ENCODE peak calls at places on chromosomes 12 and 14, in ten cellular contexts. One of them, this sample, is unnamed.

GRCh38 chr12:94615284-94616216 is 34.8 kb downstream of the TMCC3 start:
- DNase-seq in mesothelial cell of epicardium: no peak
- DNase-seq in activated CD8-positive, alpha-beta memory T cell treated with anti-CD3 and anti-CD28 coated beads, Interleukin-2, amount 50 U/mL, for 48 hours: no peak
- DNase-seq in AG09309: no peak
- DNase-seq in endothelial cell: no peak
- DNase-seq in CD8-positive, alpha-beta memory T cell: no peak
- DNase-seq in substantia nigra: peak
- DNase-seq in amygdala: peak
- DNase-seq in CD4-positive, alpha-beta T cell: no peak
- DNase-seq in activated naive CD8-positive, alpha-beta T cell treated with anti-CD3 and anti-CD28 coated beads, Interleukin-2, amount 50 U/mL, for 16 hours: no peak
- DNase-seq in this sample: no peak

GRCh38 chr14:74618078-74618952 is 6.3 kb upstream of the LTBP2 start:
- DNase-seq in mesothelial cell of epicardium: no peak
- DNase-seq in activated CD8-positive, alpha-beta memory T cell treated with anti-CD3 and anti-CD28 coated beads, Interleukin-2, amount 50 U/mL, for 48 hours: peak
- DNase-seq in AG09309: no peak
- DNase-seq in endothelial cell: no peak
- DNase-seq in CD8-positive, alpha-beta memory T cell: peak
- DNase-seq in substantia nigra: no peak
- DNase-seq in amygdala: no peak
- DNase-seq in CD4-positive, alpha-beta T cell: peak
- DNase-seq in activated naive CD8-positive, alpha-beta T cell treated with anti-CD3 and anti-CD28 coated beads, Interleukin-2, amount 50 U/mL, for 16 hours: peak
- DNase-seq in this sample: peak

GRCh38 chr12:71556881-71557280 is 106.8 kb downstream of the ZFC3H1 start:
- DNase-seq in mesothelial cell of epicardium: no peak
- DNase-seq in activated CD8-positive, alpha-beta memory T cell treated with anti-CD3 and anti-CD28 coated beads, Interleukin-2, amount 50 U/mL, for 48 hours: no peak
- DNase-seq in AG09309: peak
- DNase-seq in endothelial cell: no peak
- DNase-seq in CD8-positive, alpha-beta memory T cell: no peak
- DNase-seq in substantia nigra: no peak
- DNase-seq in amygdala: no peak
- DNase-seq in CD4-positive, alpha-beta T cell: no peak
- DNase-seq in activated naive CD8-positive, alpha-beta T cell treated with anti-CD3 and anti-CD28 coated beads, Interleukin-2, amount 50 U/mL, for 16 hours: no peak
- DNase-seq in this sample: no peak

GRCh38 chr14:52369305-52369781 is 55.2 kb downstream of the PTGER2 start:
- DNase-seq in mesothelial cell of epicardium: no peak
- DNase-seq in activated CD8-positive, alpha-beta memory T cell treated with anti-CD3 and anti-CD28 coated beads, Interleukin-2, amount 50 U/mL, for 48 hours: no peak
- DNase-seq in AG09309: peak
- DNase-seq in endothelial cell: no peak
- DNase-seq in CD8-positive, alpha-beta memory T cell: no peak
- DNase-seq in substantia nigra: no peak
- DNase-seq in amygdala: no peak
- DNase-seq in CD4-positive, alpha-beta T cell: no peak
- DNase-seq in activated naive CD8-positive, alpha-beta T cell treated with anti-CD3 and anti-CD28 coated beads, Interleukin-2, amount 50 U/mL, for 16 hours: no peak
- DNase-seq in this sample: no peak

GRCh38 chr14:101354726-101355125 is 206.6 kb upstream of the DIO3 start:
- DNase-seq in mesothelial cell of epicardium: no peak
- DNase-seq in activated CD8-positive, alpha-beta memory T cell treated with anti-CD3 and anti-CD28 coated beads, Interleukin-2, amount 50 U/mL, for 48 hours: peak
- DNase-seq in AG09309: no peak
- DNase-seq in endothelial cell: no peak
- DNase-seq in CD8-positive, alpha-beta memory T cell: no peak
- DNase-seq in substantia nigra: no peak
- DNase-seq in amygdala: no peak
- DNase-seq in CD4-positive, alpha-beta T cell: no peak
- DNase-seq in activated naive CD8-positive, alpha-beta T cell treated with anti-CD3 and anti-CD28 coated beads, Interleukin-2, amount 50 U/mL, for 16 hours: no peak
- DNase-seq in this sample: no peak

GRCh38 chr12:89927226-89927698 is 218.6 kb upstream of the ATP2B1 start:
- DNase-seq in mesothelial cell of epicardium: no peak
- DNase-seq in activated CD8-positive, alpha-beta memory T cell treated with anti-CD3 and anti-CD28 coated beads, Interleukin-2, amount 50 U/mL, for 48 hours: no peak
- DNase-seq in AG09309: no peak
- DNase-seq in endothelial cell: no peak
- DNase-seq in CD8-positive, alpha-beta memory T cell: no peak
- DNase-seq in substantia nigra: no peak
- DNase-seq in amygdala: no peak
- DNase-seq in CD4-positive, alpha-beta T cell: no peak
- DNase-seq in activated naive CD8-positive, alpha-beta T cell treated with anti-CD3 and anti-CD28 coated beads, Interleukin-2, amount 50 U/mL, for 16 hours: no peak
- DNase-seq in this sample: no peak

GRCh38 chr14:52012635-52013034 is 23.3 kb downstream of the RTRAF start:
- DNase-seq in mesothelial cell of epicardium: no peak
- DNase-seq in activated CD8-positive, alpha-beta memory T cell treated with anti-CD3 and anti-CD28 coated beads, Interleukin-2, amount 50 U/mL, for 48 hours: no peak
- DNase-seq in AG09309: no peak
- DNase-seq in endothelial cell: no peak
- DNase-seq in CD8-positive, alpha-beta memory T cell: no peak
- DNase-seq in substantia nigra: no peak
- DNase-seq in amygdala: no peak
- DNase-seq in CD4-positive, alpha-beta T cell: no peak
- DNase-seq in activated naive CD8-positive, alpha-beta T cell treated with anti-CD3 and anti-CD28 coated beads, Interleukin-2, amount 50 U/mL, for 16 hours: no peak
- DNase-seq in this sample: no peak

GRCh38 chr14:89851031-89851430 is 103.5 kb downstream of the EFCAB11 start:
- DNase-seq in mesothelial cell of epicardium: no peak
- DNase-seq in activated CD8-positive, alpha-beta memory T cell treated with anti-CD3 and anti-CD28 coated beads, Interleukin-2, amount 50 U/mL, for 48 hours: no peak
- DNase-seq in AG09309: no peak
- DNase-seq in endothelial cell: no peak
- DNase-seq in CD8-positive, alpha-beta memory T cell: no peak
- DNase-seq in substantia nigra: no peak
- DNase-seq in amygdala: no peak
- DNase-seq in CD4-positive, alpha-beta T cell: no peak
- DNase-seq in activated naive CD8-positive, alpha-beta T cell treated with anti-CD3 and anti-CD28 coated beads, Interleukin-2, amount 50 U/mL, for 16 hours: no peak
- DNase-seq in this sample: no peak

GRCh38 chr14:50666772-50667490 is 1.2 kb downstream of the SAV1 start:
- DNase-seq in mesothelial cell of epicardium: peak
- DNase-seq in activated CD8-positive, alpha-beta memory T cell treated with anti-CD3 and anti-CD28 coated beads, Interleukin-2, amount 50 U/mL, for 48 hours: no peak
- DNase-seq in AG09309: no peak
- DNase-seq in endothelial cell: peak
- DNase-seq in CD8-positive, alpha-beta memory T cell: no peak
- DNase-seq in substantia nigra: no peak
- DNase-seq in amygdala: peak
- DNase-seq in CD4-positive, alpha-beta T cell: peak
- DNase-seq in activated naive CD8-positive, alpha-beta T cell treated with anti-CD3 and anti-CD28 coated beads, Interleukin-2, amount 50 U/mL, for 16 hours: no peak
- DNase-seq in this sample: peak

GRCh38 chr12:26028953-26029740 is 70.7 kb downstream of the RASSF8 start:
- DNase-seq in mesothelial cell of epicardium: no peak
- DNase-seq in activated CD8-positive, alpha-beta memory T cell treated with anti-CD3 and anti-CD28 coated beads, Interleukin-2, amount 50 U/mL, for 48 hours: no peak
- DNase-seq in AG09309: no peak
- DNase-seq in endothelial cell: peak
- DNase-seq in CD8-positive, alpha-beta memory T cell: no peak
- DNase-seq in substantia nigra: no peak
- DNase-seq in amygdala: peak
- DNase-seq in CD4-positive, alpha-beta T cell: no peak
- DNase-seq in activated naive CD8-positive, alpha-beta T cell treated with anti-CD3 and anti-CD28 coated beads, Interleukin-2, amount 50 U/mL, for 16 hours: no peak
- DNase-seq in this sample: no peak

GRCh38 chr14:32711103-32711680 is 227.5 kb upstream of the NPAS3 start:
- DNase-seq in mesothelial cell of epicardium: no peak
- DNase-seq in activated CD8-positive, alpha-beta memory T cell treated with anti-CD3 and anti-CD28 coated beads, Interleukin-2, amount 50 U/mL, for 48 hours: no peak
- DNase-seq in AG09309: no peak
- DNase-seq in endothelial cell: peak
- DNase-seq in CD8-positive, alpha-beta memory T cell: no peak
- DNase-seq in substantia nigra: no peak
- DNase-seq in amygdala: peak
- DNase-seq in CD4-positive, alpha-beta T cell: no peak
- DNase-seq in activated naive CD8-positive, alpha-beta T cell treated with anti-CD3 and anti-CD28 coated beads, Interleukin-2, amount 50 U/mL, for 16 hours: no peak
- DNase-seq in this sample: no peak

GRCh38 chr14:60485057-60485599 is 735 bp downstream of the C14orf39 start:
- DNase-seq in mesothelial cell of epicardium: no peak
- DNase-seq in activated CD8-positive, alpha-beta memory T cell treated with anti-CD3 and anti-CD28 coated beads, Interleukin-2, amount 50 U/mL, for 48 hours: no peak
- DNase-seq in AG09309: no peak
- DNase-seq in endothelial cell: peak
- DNase-seq in CD8-positive, alpha-beta memory T cell: no peak
- DNase-seq in substantia nigra: no peak
- DNase-seq in amygdala: no peak
- DNase-seq in CD4-positive, alpha-beta T cell: no peak
- DNase-seq in activated naive CD8-positive, alpha-beta T cell treated with anti-CD3 and anti-CD28 coated beads, Interleukin-2, amount 50 U/mL, for 16 hours: no peak
- DNase-seq in this sample: no peak

GRCh38 chr12:89051065-89051677 is 301.1 kb downstream of the DUSP6 start:
- DNase-seq in mesothelial cell of epicardium: no peak
- DNase-seq in activated CD8-positive, alpha-beta memory T cell treated with anti-CD3 and anti-CD28 coated beads, Interleukin-2, amount 50 U/mL, for 48 hours: no peak
- DNase-seq in AG09309: no peak
- DNase-seq in endothelial cell: peak
- DNase-seq in CD8-positive, alpha-beta memory T cell: no peak
- DNase-seq in substantia nigra: no peak
- DNase-seq in amygdala: peak
- DNase-seq in CD4-positive, alpha-beta T cell: no peak
- DNase-seq in activated naive CD8-positive, alpha-beta T cell treated with anti-CD3 and anti-CD28 coated beads, Interleukin-2, amount 50 U/mL, for 16 hours: no peak
- DNase-seq in this sample: no peak

GRCh38 chr14:86654558-86655184 is 1124.7 kb downstream of the FLRT2 start:
- DNase-seq in mesothelial cell of epicardium: peak
- DNase-seq in activated CD8-positive, alpha-beta memory T cell treated with anti-CD3 and anti-CD28 coated beads, Interleukin-2, amount 50 U/mL, for 48 hours: peak
- DNase-seq in AG09309: no peak
- DNase-seq in endothelial cell: peak
- DNase-seq in CD8-positive, alpha-beta memory T cell: peak
- DNase-seq in substantia nigra: no peak
- DNase-seq in amygdala: peak
- DNase-seq in CD4-positive, alpha-beta T cell: no peak
- DNase-seq in activated naive CD8-positive, alpha-beta T cell treated with anti-CD3 and anti-CD28 coated beads, Interleukin-2, amount 50 U/mL, for 16 hours: no peak
- DNase-seq in this sample: no peak

GRCh38 chr12:113440336-113440735 is 18.2 kb downstream of the SDSL start:
- DNase-seq in mesothelial cell of epicardium: no peak
- DNase-seq in activated CD8-positive, alpha-beta memory T cell treated with anti-CD3 and anti-CD28 coated beads, Interleukin-2, amount 50 U/mL, for 48 hours: no peak
- DNase-seq in AG09309: no peak
- DNase-seq in endothelial cell: no peak
- DNase-seq in CD8-positive, alpha-beta memory T cell: no peak
- DNase-seq in substantia nigra: no peak
- DNase-seq in amygdala: no peak
- DNase-seq in CD4-positive, alpha-beta T cell: no peak
- DNase-seq in activated naive CD8-positive, alpha-beta T cell treated with anti-CD3 and anti-CD28 coated beads, Interleukin-2, amount 50 U/mL, for 16 hours: no peak
- DNase-seq in this sample: no peak

GRCh38 chr12:20442322-20442721 is 74.0 kb downstream of the PDE3A start:
- DNase-seq in mesothelial cell of epicardium: no peak
- DNase-seq in activated CD8-positive, alpha-beta memory T cell treated with anti-CD3 and anti-CD28 coated beads, Interleukin-2, amount 50 U/mL, for 48 hours: no peak
- DNase-seq in AG09309: no peak
- DNase-seq in endothelial cell: no peak
- DNase-seq in CD8-positive, alpha-beta memory T cell: no peak
- DNase-seq in substantia nigra: no peak
- DNase-seq in amygdala: no peak
- DNase-seq in CD4-positive, alpha-beta T cell: no peak
- DNase-seq in activated naive CD8-positive, alpha-beta T cell treated with anti-CD3 and anti-CD28 coated beads, Interleukin-2, amount 50 U/mL, for 16 hours: no peak
- DNase-seq in this sample: no peak

GRCh38 chr12:39587247-39587646 is 32.4 kb downstream of the ABCD2 start:
- DNase-seq in mesothelial cell of epicardium: no peak
- DNase-seq in activated CD8-positive, alpha-beta memory T cell treated with anti-CD3 and anti-CD28 coated beads, Interleukin-2, amount 50 U/mL, for 48 hours: no peak
- DNase-seq in AG09309: no peak
- DNase-seq in endothelial cell: no peak
- DNase-seq in CD8-positive, alpha-beta memory T cell: no peak
- DNase-seq in substantia nigra: no peak
- DNase-seq in amygdala: no peak
- DNase-seq in CD4-positive, alpha-beta T cell: no peak
- DNase-seq in activated naive CD8-positive, alpha-beta T cell treated with anti-CD3 and anti-CD28 coated beads, Interleukin-2, amount 50 U/mL, for 16 hours: no peak
- DNase-seq in this sample: no peak

GRCh38 chr12:121465921-121466799 is 66.2 kb downstream of the RNF34 start:
- DNase-seq in mesothelial cell of epicardium: peak
- DNase-seq in activated CD8-positive, alpha-beta memory T cell treated with anti-CD3 and anti-CD28 coated beads, Interleukin-2, amount 50 U/mL, for 48 hours: peak
- DNase-seq in AG09309: no peak
- DNase-seq in endothelial cell: peak
- DNase-seq in CD8-positive, alpha-beta memory T cell: peak
- DNase-seq in substantia nigra: no peak
- DNase-seq in amygdala: no peak
- DNase-seq in CD4-positive, alpha-beta T cell: peak
- DNase-seq in activated naive CD8-positive, alpha-beta T cell treated with anti-CD3 and anti-CD28 coated beads, Interleukin-2, amount 50 U/mL, for 16 hours: no peak
- DNase-seq in this sample: peak

GRCh38 chr14:24425704-24426103 is 3.8 kb downstream of the CBLN3 start:
- DNase-seq in mesothelial cell of epicardium: no peak
- DNase-seq in activated CD8-positive, alpha-beta memory T cell treated with anti-CD3 and anti-CD28 coated beads, Interleukin-2, amount 50 U/mL, for 48 hours: no peak
- DNase-seq in AG09309: peak
- DNase-seq in endothelial cell: no peak
- DNase-seq in CD8-positive, alpha-beta memory T cell: no peak
- DNase-seq in substantia nigra: no peak
- DNase-seq in amygdala: no peak
- DNase-seq in CD4-positive, alpha-beta T cell: no peak
- DNase-seq in activated naive CD8-positive, alpha-beta T cell treated with anti-CD3 and anti-CD28 coated beads, Interleukin-2, amount 50 U/mL, for 16 hours: no peak
- DNase-seq in this sample: no peak

GRCh38 chr12:43285248-43285647 is 266.8 kb downstream of the ADAMTS20 start:
- DNase-seq in mesothelial cell of epicardium: no peak
- DNase-seq in activated CD8-positive, alpha-beta memory T cell treated with anti-CD3 and anti-CD28 coated beads, Interleukin-2, amount 50 U/mL, for 48 hours: no peak
- DNase-seq in AG09309: peak
- DNase-seq in endothelial cell: no peak
- DNase-seq in CD8-positive, alpha-beta memory T cell: no peak
- DNase-seq in substantia nigra: no peak
- DNase-seq in amygdala: no peak
- DNase-seq in CD4-positive, alpha-beta T cell: no peak
- DNase-seq in activated naive CD8-positive, alpha-beta T cell treated with anti-CD3 and anti-CD28 coated beads, Interleukin-2, amount 50 U/mL, for 16 hours: no peak
- DNase-seq in this sample: no peak

This sample was measured in central memory CD8-positive, alpha-beta T cell.